ENCODE peak calls at places on chromosomes 3 and 15, in four cellular contexts. I is neural progenitor cell, W is astrocyte of the spinal cord, P is AG04450. F is an unnamed sample.

GRCh38 chr15:79970921-79971434 is at the start of gene BCL2A1:
- DNase-seq in I (no peak), W (peak), P (peak), F (peak)

GRCh38 chr3:19937459-19938362 is 3.7 kb upstream of the EFHB start:
- DNase-seq in I (no peak), W (peak), P (no peak), F (no peak)

GRCh38 chr3:7242303-7242635 is 381.4 kb downstream of the GRM7 start:
- DNase-seq in I (no peak), W (no peak), P (no peak), F (no peak)

GRCh38 chr3:45716790-45717336 is 27.7 kb downstream of the SACM1L start:
- DNase-seq in I (no peak), W (no peak), P (no peak), F (no peak)

GRCh38 chr3:195098741-195099525 is 172.0 kb downstream of the XXYLT1 start:
- DNase-seq in I (no peak), W (no peak), P (no peak), F (no peak)

GRCh38 chr15:39270976-39271375 is 309.9 kb upstream of the THBS1 start:
- DNase-seq in I (no peak), W (peak), P (peak), F (no peak)

GRCh38 chr15:65355173-65355982 is 22.4 kb downstream of the IGDCC3 start:
- DNase-seq in I (peak), W (no peak), P (no peak), F (no peak)

GRCh38 chr3:111801697-111802655 is 57.1 kb upstream of the PHLDB2 start:
- DNase-seq in I (no peak), W (peak), P (peak), F (no peak)

GRCh38 chr3:9666704-9667445 is 17.6 kb downstream of the MTMR14 start:
- DNase-seq in I (no peak), W (no peak), P (no peak), F (no peak)

GRCh38 chr3:102235679-102236078 is 199.1 kb upstream of the ZPLD1 start:
- DNase-seq in I (peak), W (peak), P (no peak), F (no peak)

GRCh38 chr3:150371741-150372254 is 36.3 kb upstream of the TSC22D2 start:
- DNase-seq in I (peak), W (peak), P (peak), F (no peak)

GRCh38 chr3:120497318-120497717 is 46.5 kb upstream of the FSTL1 start:
- DNase-seq in I (no peak), W (peak), P (peak), F (no peak)

GRCh38 chr3:157248590-157249425 is 88.9 kb upstream of the CCNL1 start:
- DNase-seq in I (peak), W (peak), P (peak), F (no peak)

GRCh38 chr3:3260870-3261269 is 81.4 kb upstream of the CRBN start:
- DNase-seq in I (no peak), W (no peak), P (no peak), F (no peak)

GRCh38 chr3:128075516-128076464 is 23.6 kb downstream of the SEC61A1 start:
- DNase-seq in I (peak), W (peak), P (peak), F (peak)

GRCh38 chr15:60326824-60327654 is 70.7 kb downstream of the ANXA2 start:
- DNase-seq in I (peak), W (peak), P (peak), F (peak)

GRCh38 chr3:122893754-122894668 is 99.1 kb downstream of the SLC49A4 start:
- DNase-seq in I (no peak), W (no peak), P (no peak), F (no peak)

GRCh38 chr15:73034213-73034612 is 18.1 kb upstream of the NEO1 start:
- DNase-seq in I (no peak), W (no peak), P (no peak), F (no peak)

GRCh38 chr3:27632431-27633223 is 89.5 kb downstream of the EOMES start:
- DNase-seq in I (peak), W (peak), P (peak), F (peak)

GRCh38 chr15:68196445-68197169 is 8.5 kb downstream of the CALML4 start:
- DNase-seq in I (no peak), W (no peak), P (no peak), F (no peak)

GRCh38 chr15:90909976-90910375 is 6.9 kb downstream of the MAN2A2 start:
- DNase-seq in I (no peak), W (no peak), P (no peak), F (no peak)

GRCh38 chr3:193771736-193772135 is 178.7 kb downstream of the OPA1 start:
- DNase-seq in I (peak), W (no peak), P (no peak), F (no peak)

GRCh38 chr15:94023520-94023919 is 207.8 kb upstream of the MCTP2 start:
- DNase-seq in I (no peak), W (no peak), P (no peak), F (no peak)

GRCh38 chr3:105527949-105528348 is 161.2 kb downstream of the ALCAM start:
- DNase-seq in I (no peak), W (peak), P (no peak), F (peak)

GRCh38 chr3:99627062-99627826 is 11.2 kb upstream of the COL8A1 start:
- DNase-seq in I (no peak), W (peak), P (no peak), F (no peak)

GRCh38 chr15:34437687-34438086 is at the start of gene GOLGA8A:
- DNase-seq in I (peak), W (peak), P (no peak), F (peak)

GRCh38 chr15:101056366-101057334 is 137.5 kb downstream of the LRRK1 start:
- DNase-seq in I (no peak), W (no peak), P (no peak), F (no peak)

GRCh38 chr15:41892621-41893421 is 1.0 kb downstream of the SPTBN5 start:
- DNase-seq in I (no peak), W (no peak), P (no peak), F (no peak)

GRCh38 chr15:99511865-99512632 is 53.7 kb upstream of the MEF2A start:
- DNase-seq in I (no peak), W (no peak), P (no peak), F (peak)

GRCh38 chr15:80099246-80099645 is 39.8 kb downstream of the ZFAND6 start:
- DNase-seq in I (no peak), W (no peak), P (no peak), F (no peak)

DNA sequence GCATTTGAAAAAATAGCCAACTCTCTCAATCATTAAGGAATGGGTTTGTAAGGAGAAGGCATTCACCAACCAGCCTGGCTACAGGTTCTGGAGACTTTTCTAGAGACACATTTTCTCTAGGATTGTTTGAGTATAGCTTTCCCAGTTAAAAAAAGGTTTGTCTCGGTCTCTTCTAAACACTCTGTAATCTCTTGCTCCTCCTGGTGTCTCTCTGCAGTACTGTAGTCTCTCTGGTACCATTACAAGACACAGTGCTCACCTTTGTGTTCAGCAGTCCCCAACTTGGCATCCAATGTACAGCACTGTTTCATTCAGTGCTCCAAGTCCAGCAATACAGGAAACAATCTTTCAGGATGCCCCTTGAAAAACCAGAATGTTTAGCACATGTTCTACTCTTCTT is 534.4 kb downstream of the ZNF385D start:
- DNase-seq in I (peak), W (peak), P (no peak), F (no peak)
- TF ChIP-seq CTCF in I (peak), W (peak), P (peak), F (peak)

GRCh38 chr15:70791248-70791647 is 27.9 kb upstream of the UACA start:
- DNase-seq in I (no peak), W (no peak), P (no peak), F (no peak)
- TF ChIP-seq CTCF in I (no peak), W (no peak), P (no peak), F (no peak)

GRCh38 chr3:53513556-53514190 is 19.3 kb downstream of the CACNA1D start:
- DNase-seq in I (no peak), W (no peak), P (no peak), F (no peak)
- TF ChIP-seq CTCF in I (peak), W (peak), P (peak), F (peak)

GRCh38 chr3:196985954-196986885 is 17.6 kb upstream of the PIGZ start:
- DNase-seq in I (no peak), W (no peak), P (no peak), F (no peak)
- TF ChIP-seq CTCF in I (peak), W (no peak), P (peak), F (no peak)

DNA sequence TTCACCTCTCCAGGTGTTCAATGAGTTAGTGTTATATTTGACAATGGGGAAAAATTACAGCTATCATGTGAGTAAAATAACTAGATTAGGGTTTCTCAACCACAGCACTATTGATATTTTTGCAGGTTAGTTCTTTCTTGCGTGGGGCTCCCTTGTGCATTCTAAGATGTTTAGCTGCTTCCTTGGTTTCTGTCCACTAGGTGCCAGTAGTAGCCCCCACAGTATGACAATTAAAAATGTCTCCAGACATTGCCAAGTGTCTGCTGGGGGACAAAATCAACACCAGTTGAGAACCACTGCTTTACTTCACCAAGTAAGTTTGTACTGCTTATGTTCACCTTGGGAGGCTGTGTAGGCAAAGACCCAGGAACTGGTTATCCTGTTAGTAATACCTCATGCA is 618.7 kb downstream of the EDEM1 start:
- DNase-seq in I (peak), W (peak), P (no peak), F (no peak)
- TF ChIP-seq CTCF in I (peak), W (peak), P (no peak), F (peak)